ENCODE peak calls at places on chromosomes 16 and 17, in four cellular contexts. One of them, this sample, is unnamed. For H3K4me1, H3K9me3 and H3K27me3, the result is how much of the 10 kb centered on the place peaks cover.

GRCh38 chr17:17386143-17386800 is 83.1 kb downstream of the NT5M start:
- DNase-seq in effector memory CD4-positive, alpha-beta T cell: no peak
- DNase-seq in iPS DF 6.9: no peak
- DNase-seq in Peyer's patch: no peak
- DNase-seq in this sample: no peak

GRCh38 chr17:72730091-72730490 is 362.4 kb downstream of the SLC39A11 start:
- DNase-seq in effector memory CD4-positive, alpha-beta T cell: no peak
- DNase-seq in Peyer's patch: no peak
- DNase-seq in iPS DF 6.9: no peak
- DNase-seq in this sample: no peak

GRCh38 chr17:44832821-44833220 is 2.7 kb upstream of the GJC1 start:
- DNase-seq in iPS DF 6.9: no peak
- DNase-seq in effector memory CD4-positive, alpha-beta T cell: no peak
- DNase-seq in Peyer's patch: no peak
- DNase-seq in this sample: no peak

GRCh38 chr16:82059983-82060421 is 24.9 kb downstream of the HSD17B2 start:
- DNase-seq in effector memory CD4-positive, alpha-beta T cell: no peak
- DNase-seq in Peyer's patch: no peak
- DNase-seq in iPS DF 6.9: no peak
- DNase-seq in this sample: no peak

GRCh38 chr17:74126179-74126900 is 77.1 kb upstream of the RPL38 start:
- DNase-seq in Peyer's patch: peak
- DNase-seq in effector memory CD4-positive, alpha-beta T cell: no peak
- DNase-seq in iPS DF 6.9: no peak
- DNase-seq in this sample: no peak

GRCh38 chr16:53504161-53504663 is 1.2 kb upstream of the AKTIP start:
- DNase-seq in Peyer's patch: peak
- DNase-seq in effector memory CD4-positive, alpha-beta T cell: no peak
- DNase-seq in iPS DF 6.9: no peak
- DNase-seq in this sample: peak

GRCh38 chr16:53235851-53236250 is 181.1 kb downstream of the CHD9 start:
- DNase-seq in Peyer's patch: no peak
- DNase-seq in iPS DF 6.9: no peak
- DNase-seq in effector memory CD4-positive, alpha-beta T cell: no peak
- DNase-seq in this sample: no peak

GRCh38 chr17:77610980-77611641 is 347.4 kb upstream of the TNRC6C start:
- DNase-seq in iPS DF 6.9: no peak
- DNase-seq in Peyer's patch: no peak
- DNase-seq in effector memory CD4-positive, alpha-beta T cell: no peak
- DNase-seq in this sample: no peak

GRCh38 chr16:7013990-7014389 is 318.7 kb upstream of the RBFOX1 start:
- DNase-seq in Peyer's patch: no peak
- DNase-seq in effector memory CD4-positive, alpha-beta T cell: no peak
- DNase-seq in iPS DF 6.9: no peak
- DNase-seq in this sample: no peak

GRCh38 chr17:67474081-67474661 is 97.1 kb downstream of the PITPNC1 start:
- DNase-seq in Peyer's patch: no peak
- DNase-seq in iPS DF 6.9: no peak
- DNase-seq in effector memory CD4-positive, alpha-beta T cell: no peak
- DNase-seq in this sample: no peak

DNA sequence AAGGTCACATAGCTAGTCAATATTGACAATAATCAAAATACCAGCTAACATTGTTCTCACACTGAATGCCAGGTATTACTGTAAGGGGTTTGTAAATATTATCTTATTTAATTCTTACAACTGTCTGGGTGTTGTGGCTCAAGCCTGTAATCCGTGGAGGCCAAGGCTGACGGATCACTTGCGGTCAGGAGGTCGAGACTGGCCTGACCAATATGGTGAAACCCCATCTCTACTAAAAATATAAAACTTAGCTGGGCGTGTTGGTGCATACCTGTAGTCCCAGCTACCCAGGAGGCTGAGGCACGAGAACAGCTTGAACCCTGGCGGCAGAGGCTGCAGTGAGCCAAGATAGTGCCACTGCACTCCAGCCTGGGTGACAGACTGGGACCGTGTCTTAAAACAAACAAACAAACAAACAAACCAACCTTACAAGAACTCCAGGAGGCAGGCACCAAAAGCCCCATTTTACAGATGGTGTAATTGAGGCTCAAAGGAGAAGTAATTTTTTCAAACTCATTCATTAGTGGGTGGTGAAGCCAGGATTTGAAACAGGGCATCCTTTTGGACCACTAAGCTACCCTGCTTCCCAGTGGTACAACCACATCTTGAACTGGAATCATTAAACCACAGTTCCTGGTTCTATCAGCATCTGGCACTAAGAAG is 104.3 kb downstream of the XYLT1 start:
- DNase-seq in iPS DF 6.9: no peak
- DNase-seq in effector memory CD4-positive, alpha-beta T cell: no peak
- DNase-seq in Peyer's patch: peak
- DNase-seq in this sample: no peak
- H3K4me1 ChIP-seq in iPS DF 6.9: under half
- H3K4me1 ChIP-seq in effector memory CD4-positive, alpha-beta T cell: half or more
- H3K4me1 ChIP-seq in Peyer's patch: under half
- H3K4me1 ChIP-seq in this sample: half or more

GRCh38 chr17:52740006-52740405 is 581.5 kb upstream of the CA10 start:
- DNase-seq in Peyer's patch: no peak
- DNase-seq in iPS DF 6.9: no peak
- DNase-seq in effector memory CD4-positive, alpha-beta T cell: no peak
- DNase-seq in this sample: no peak
- H3K9me3 ChIP-seq in Peyer's patch: under half
- H3K9me3 ChIP-seq in iPS DF 6.9: under half
- H3K9me3 ChIP-seq in effector memory CD4-positive, alpha-beta T cell: under half
- H3K9me3 ChIP-seq in this sample: under half

GRCh38 chr16:57986196-57986595 is 14.3 kb downstream of the ZNF319 start:
- DNase-seq in effector memory CD4-positive, alpha-beta T cell: no peak
- DNase-seq in iPS DF 6.9: no peak
- DNase-seq in Peyer's patch: no peak
- DNase-seq in this sample: peak
- H3K27me3 ChIP-seq in effector memory CD4-positive, alpha-beta T cell: under half
- H3K27me3 ChIP-seq in iPS DF 6.9: under half
- H3K27me3 ChIP-seq in Peyer's patch: under half
- H3K27me3 ChIP-seq in this sample: under half

GRCh38 chr16:27231692-27232060 is 28.4 kb downstream of the KDM8 start:
- DNase-seq in iPS DF 6.9: no peak
- DNase-seq in Peyer's patch: no peak
- DNase-seq in effector memory CD4-positive, alpha-beta T cell: no peak
- DNase-seq in this sample: no peak

GRCh38 chr16:27234171-27234570 is 30.8 kb downstream of the KDM8 start:
- DNase-seq in effector memory CD4-positive, alpha-beta T cell: no peak
- DNase-seq in Peyer's patch: no peak
- DNase-seq in iPS DF 6.9: no peak
- DNase-seq in this sample: no peak

GRCh38 chr16:27232061-27232841 is 28.9 kb downstream of the KDM8 start:
- DNase-seq in effector memory CD4-positive, alpha-beta T cell: no peak
- DNase-seq in Peyer's patch: peak
- DNase-seq in iPS DF 6.9: no peak
- DNase-seq in this sample: no peak

GRCh38 chr16:27233731-27234130 is 30.4 kb downstream of the KDM8 start:
- DNase-seq in Peyer's patch: no peak
- DNase-seq in iPS DF 6.9: no peak
- DNase-seq in effector memory CD4-positive, alpha-beta T cell: no peak
- DNase-seq in this sample: no peak

DNA sequence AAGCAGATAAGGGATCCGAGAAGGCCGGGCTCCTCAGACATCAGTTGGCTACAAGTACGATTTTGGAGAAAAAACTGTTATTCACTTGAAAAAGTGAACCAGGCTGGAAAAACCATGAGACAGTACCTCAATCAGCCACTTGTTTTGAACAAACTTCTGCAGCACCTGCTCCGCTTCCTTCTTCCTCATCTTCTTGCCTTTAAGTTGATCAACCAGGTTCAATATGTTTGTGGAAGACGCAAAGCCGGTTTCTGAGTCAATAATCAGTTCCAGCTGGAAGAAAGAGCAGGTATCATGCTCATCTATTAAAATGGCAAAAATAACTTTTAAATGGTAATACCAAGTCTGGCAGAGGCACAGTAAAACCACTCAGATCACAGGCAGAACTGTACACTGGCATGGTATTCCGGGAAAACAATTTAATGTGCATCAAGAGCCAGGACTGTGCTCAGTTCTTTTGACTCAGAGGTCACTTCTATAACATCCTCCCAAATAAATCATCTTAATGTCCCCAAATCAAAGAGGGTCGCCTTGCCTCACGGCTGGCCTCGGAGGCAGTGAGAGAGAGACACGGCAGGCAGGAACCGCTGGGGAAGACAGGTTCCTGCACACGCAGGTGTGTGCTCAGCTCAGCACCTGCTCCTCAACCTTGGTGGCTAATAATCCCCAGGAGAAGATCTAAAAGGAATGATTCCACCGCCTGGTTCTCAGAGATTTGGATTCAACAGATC is 29.7 kb downstream of the KDM8 start:
- DNase-seq in effector memory CD4-positive, alpha-beta T cell: no peak
- DNase-seq in Peyer's patch: no peak
- DNase-seq in iPS DF 6.9: no peak
- DNase-seq in this sample: no peak
- H3K4me1 ChIP-seq in effector memory CD4-positive, alpha-beta T cell: half or more
- H3K4me1 ChIP-seq in Peyer's patch: under half
- H3K4me1 ChIP-seq in iPS DF 6.9: under half
- H3K4me1 ChIP-seq in this sample: half or more

GRCh38 chr17:27218719-27219488 is 75.0 kb upstream of the WSB1 start:
- DNase-seq in effector memory CD4-positive, alpha-beta T cell: no peak
- DNase-seq in iPS DF 6.9: no peak
- DNase-seq in Peyer's patch: no peak
- DNase-seq in this sample: no peak

GRCh38 chr17:27222515-27222914 is 71.4 kb upstream of the WSB1 start:
- DNase-seq in Peyer's patch: no peak
- DNase-seq in effector memory CD4-positive, alpha-beta T cell: no peak
- DNase-seq in iPS DF 6.9: no peak
- DNase-seq in this sample: no peak

GRCh38 chr17:27217631-27218030 is 76.3 kb upstream of the WSB1 start:
- DNase-seq in effector memory CD4-positive, alpha-beta T cell: no peak
- DNase-seq in iPS DF 6.9: no peak
- DNase-seq in Peyer's patch: peak
- DNase-seq in this sample: no peak

GRCh38 chr17:27218041-27218440 is 75.9 kb upstream of the WSB1 start:
- DNase-seq in iPS DF 6.9: no peak
- DNase-seq in effector memory CD4-positive, alpha-beta T cell: no peak
- DNase-seq in Peyer's patch: no peak
- DNase-seq in this sample: no peak

DNA sequence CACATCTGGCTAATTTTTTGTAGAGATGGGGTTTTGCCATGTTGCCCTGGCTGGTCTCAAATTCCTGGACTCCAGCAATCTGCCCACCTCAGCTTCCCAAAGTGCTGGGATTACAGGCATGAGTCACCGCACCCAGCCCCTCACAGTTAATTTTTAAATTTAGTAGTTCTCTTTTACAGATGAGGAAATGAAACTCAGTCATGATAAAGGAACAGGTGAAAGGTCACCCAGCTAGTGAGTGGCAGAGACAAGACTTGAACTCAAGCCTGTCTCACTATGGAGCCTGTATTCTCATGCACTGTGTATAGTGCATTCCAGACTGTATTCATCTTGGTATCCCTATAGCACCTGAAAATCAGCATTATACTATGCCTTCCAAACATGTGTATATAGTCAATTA is 77.1 kb upstream of the WSB1 start:
- DNase-seq in iPS DF 6.9: no peak
- DNase-seq in effector memory CD4-positive, alpha-beta T cell: no peak
- DNase-seq in Peyer's patch: no peak
- DNase-seq in this sample: no peak
- H3K9me3 ChIP-seq in iPS DF 6.9: under half
- H3K9me3 ChIP-seq in effector memory CD4-positive, alpha-beta T cell: under half
- H3K9me3 ChIP-seq in Peyer's patch: under half
- H3K9me3 ChIP-seq in this sample: under half

GRCh38 chr17:79135628-79136405 is 61.2 kb downstream of the ENGASE start:
- DNase-seq in iPS DF 6.9: no peak
- DNase-seq in effector memory CD4-positive, alpha-beta T cell: no peak
- DNase-seq in Peyer's patch: no peak
- DNase-seq in this sample: no peak
- H3K27me3 ChIP-seq in iPS DF 6.9: under half
- H3K27me3 ChIP-seq in effector memory CD4-positive, alpha-beta T cell: under half
- H3K27me3 ChIP-seq in Peyer's patch: under half
- H3K27me3 ChIP-seq in this sample: under half

GRCh38 chr17:49342575-49342936 is 19.5 kb downstream of the ZNF652 start:
- DNase-seq in effector memory CD4-positive, alpha-beta T cell: no peak
- DNase-seq in Peyer's patch: no peak
- DNase-seq in iPS DF 6.9: no peak
- DNase-seq in this sample: no peak
- H3K4me1 ChIP-seq in effector memory CD4-positive, alpha-beta T cell: under half
- H3K4me1 ChIP-seq in Peyer's patch: under half
- H3K4me1 ChIP-seq in iPS DF 6.9: under half
- H3K4me1 ChIP-seq in this sample: half or more

GRCh38 chr16:918741-919657 is 51.8 kb downstream of the LMF1 start:
- DNase-seq in iPS DF 6.9: no peak
- DNase-seq in Peyer's patch: no peak
- DNase-seq in effector memory CD4-positive, alpha-beta T cell: no peak
- DNase-seq in this sample: no peak

GRCh38 chr16:921321-921905 is 49.4 kb downstream of the LMF1 start:
- DNase-seq in Peyer's patch: no peak
- DNase-seq in iPS DF 6.9: no peak
- DNase-seq in effector memory CD4-positive, alpha-beta T cell: no peak
- DNase-seq in this sample: no peak

GRCh38 chr16:918068-918467 is 52.7 kb downstream of the LMF1 start:
- DNase-seq in Peyer's patch: no peak
- DNase-seq in iPS DF 6.9: no peak
- DNase-seq in effector memory CD4-positive, alpha-beta T cell: no peak
- DNase-seq in this sample: peak

GRCh38 chr16:920722-921121 is 50.1 kb downstream of the LMF1 start:
- DNase-seq in effector memory CD4-positive, alpha-beta T cell: no peak
- DNase-seq in Peyer's patch: no peak
- DNase-seq in iPS DF 6.9: no peak
- DNase-seq in this sample: no peak

DNA sequence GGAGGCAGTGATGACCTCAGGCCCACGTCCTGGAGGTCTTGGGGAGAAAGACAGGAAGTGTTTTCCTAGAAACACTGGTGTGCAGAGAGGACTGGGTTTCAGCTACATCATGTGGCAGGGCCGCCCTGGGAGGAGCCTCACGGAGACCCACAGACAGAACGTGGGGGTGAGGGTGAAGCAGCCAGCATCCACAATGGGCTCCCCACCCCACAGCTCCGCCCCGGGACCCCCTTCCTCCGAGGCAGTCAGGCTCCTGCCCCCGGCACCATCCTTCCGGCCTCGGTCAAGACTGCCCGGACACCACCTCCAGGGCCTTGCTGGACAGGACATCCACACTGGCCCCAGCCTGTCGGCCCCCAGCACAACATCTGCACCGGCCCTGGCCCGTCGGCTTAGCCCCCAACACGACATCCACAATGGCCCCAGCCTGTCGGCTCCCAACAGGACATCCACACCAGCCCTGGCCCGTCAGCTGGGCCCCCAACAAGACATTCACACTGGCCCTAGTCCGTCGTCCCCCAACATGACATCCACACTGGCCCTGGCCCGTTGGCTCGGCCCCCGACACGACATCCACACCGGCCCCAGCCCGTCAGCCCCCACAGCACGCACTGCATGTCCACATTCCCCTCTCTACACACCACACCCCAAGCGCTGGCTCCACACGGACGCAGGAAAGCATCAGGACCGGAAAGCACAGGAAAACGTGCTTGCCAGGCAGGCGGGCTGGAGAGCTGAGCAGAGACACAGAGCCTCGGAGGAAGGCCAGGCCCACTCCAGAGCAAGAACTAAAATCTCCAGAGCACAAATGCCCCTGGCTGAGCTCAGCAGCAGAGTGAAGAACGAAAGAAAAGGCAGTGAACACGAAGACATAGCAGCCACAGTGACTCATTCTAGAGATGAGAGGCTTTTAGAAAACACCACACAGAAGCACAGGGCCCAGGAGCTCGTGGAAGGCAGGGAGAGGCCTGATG is 50.8 kb downstream of the LMF1 start:
- DNase-seq in effector memory CD4-positive, alpha-beta T cell: no peak
- DNase-seq in iPS DF 6.9: no peak
- DNase-seq in Peyer's patch: no peak
- DNase-seq in this sample: no peak
- H3K9me3 ChIP-seq in effector memory CD4-positive, alpha-beta T cell: under half
- H3K9me3 ChIP-seq in iPS DF 6.9: under half
- H3K9me3 ChIP-seq in Peyer's patch: under half
- H3K9me3 ChIP-seq in this sample: under half

This sample was measured in CD8-positive, alpha-beta memory T cell.